ENCODE peak calls at places on chromosomes 11 and 22, in four cellular contexts. One of them, this sample, is unnamed.

GRCh38 chr11:88523362-88524028 is 186.0 kb upstream of the CTSC start:
- DNase-seq in NCI-H1105: no peak
- DNase-seq in effector memory CD4-positive, alpha-beta T cell: no peak
- DNase-seq in upper lobe of right lung: no peak
- DNase-seq in this sample: no peak

GRCh38 chr22:20384171-20384570 is 9.8 kb upstream of the ZNF74 start:
- DNase-seq in upper lobe of right lung: no peak
- DNase-seq in effector memory CD4-positive, alpha-beta T cell: no peak
- DNase-seq in NCI-H1105: no peak
- DNase-seq in this sample: no peak

GRCh38 chr11:86608251-86608799 is 64.1 kb downstream of the ME3 start:
- DNase-seq in NCI-H1105: peak
- DNase-seq in effector memory CD4-positive, alpha-beta T cell: no peak
- DNase-seq in upper lobe of right lung: peak
- DNase-seq in this sample: peak

GRCh38 chr22:22820626-22821025 is 67.0 kb upstream of the IGLL5 start:
- DNase-seq in NCI-H1105: no peak
- DNase-seq in effector memory CD4-positive, alpha-beta T cell: no peak
- DNase-seq in upper lobe of right lung: no peak
- DNase-seq in this sample: no peak

GRCh38 chr11:114315749-114316368 is 19.7 kb downstream of the NNMT start:
- DNase-seq in NCI-H1105: no peak
- DNase-seq in effector memory CD4-positive, alpha-beta T cell: no peak
- DNase-seq in upper lobe of right lung: no peak
- DNase-seq in this sample: peak

GRCh38 chr11:95097209-95097608 is 7.6 kb downstream of the ENDOD1 start:
- DNase-seq in effector memory CD4-positive, alpha-beta T cell: no peak
- DNase-seq in upper lobe of right lung: no peak
- DNase-seq in NCI-H1105: no peak
- DNase-seq in this sample: no peak

GRCh38 chr11:77411238-77411637 is 62.7 kb downstream of the PAK1 start:
- DNase-seq in NCI-H1105: no peak
- DNase-seq in upper lobe of right lung: peak
- DNase-seq in effector memory CD4-positive, alpha-beta T cell: no peak
- DNase-seq in this sample: peak

GRCh38 chr22:17412232-17412631 is 43.0 kb downstream of the CECR2 start:
- DNase-seq in effector memory CD4-positive, alpha-beta T cell: no peak
- DNase-seq in upper lobe of right lung: peak
- DNase-seq in NCI-H1105: no peak
- DNase-seq in this sample: no peak